ENCODE peak calls at places on chromosomes 3 and 15, in eight cellular contexts. T is CD4-positive, alpha-beta T cell; E is cardiac septum; R is ACHN; Y is effector memory CD8-positive, alpha-beta T cell; C is globus pallidus; U is HT1080; M is nephron progenitor cell. Q is an unnamed sample.

GRCh38 chr3:37935756-37936666 is 54.6 kb upstream of the VILL start:
- DNase-seq in T (no peak), U (peak), M (no peak), Y (no peak), E (no peak), R (peak), C (no peak), Q (no peak)

GRCh38 chr3:45489730-45490309 is 101.4 kb downstream of the LARS2 start:
- DNase-seq in M (no peak), E (no peak), U (no peak), T (no peak), Y (no peak), R (no peak), C (no peak), Q (no peak)

GRCh38 chr3:136195258-136196063 is 674 bp downstream of the MSL2 start:
- DNase-seq in R (peak), E (peak), M (peak), C (peak), Y (peak), U (peak), T (peak), Q (peak)

GRCh38 chr3:39903253-39903652 is 93.8 kb downstream of the MYRIP start:
- DNase-seq in E (no peak), Y (no peak), R (no peak), T (no peak), M (no peak), U (no peak), C (no peak), Q (no peak)

GRCh38 chr3:170352936-170353335 is 4.6 kb upstream of the SKIL start:
- DNase-seq in C (no peak), R (no peak), U (no peak), M (no peak), T (no peak), E (no peak), Y (no peak), Q (no peak)

GRCh38 chr15:57415559-57415958 is 39.3 kb downstream of the CGNL1 start:
- DNase-seq in Y (no peak), M (no peak), U (no peak), C (no peak), E (no peak), T (no peak), R (no peak), Q (no peak)

GRCh38 chr3:64392001-64392400 is 166.7 kb upstream of the PRICKLE2 start:
- DNase-seq in Y (no peak), U (no peak), R (no peak), E (no peak), M (no peak), T (no peak), C (no peak), Q (no peak)

GRCh38 chr3:16290007-16290826 is 25.2 kb downstream of the OXNAD1 start:
- DNase-seq in R (peak), T (peak), E (no peak), Y (peak), U (peak), C (peak), M (peak), Q (no peak)

GRCh38 chr3:185519021-185519420 is 20.2 kb upstream of the TMEM41A start:
- DNase-seq in Y (no peak), E (no peak), T (no peak), M (no peak), R (no peak), C (no peak), U (no peak), Q (no peak)

Q was measured in sigmoid colon.